ENCODE peak calls at places on chromosome 7, in eight cellular contexts. T is PC-3, J is cardiac muscle cell, B is mesothelial cell of epicardium, Y is Caco-2, R is heart left ventricle, U is H9, C is astrocyte. Z is an unnamed sample.

GRCh38 chr7:33845991-33846509 is 59.3 kb upstream of the BMPER start:
- DNase-seq in B (no peak), C (peak), R (no peak), T (peak), U (no peak), J (no peak), Y (no peak), Z (no peak)

GRCh38 chr7:46198691-46199090 is 277.6 kb upstream of the IGFBP3 start:
- DNase-seq in U (no peak), J (no peak), C (no peak), R (no peak), B (no peak), T (no peak), Y (no peak), Z (no peak)

GRCh38 chr7:104275900-104276299 is 52.5 kb upstream of the LHFPL3 start:
- DNase-seq in Y (no peak), U (no peak), T (peak), R (no peak), C (no peak), J (no peak), B (no peak), Z (no peak)

GRCh38 chr7:5484921-5485320 is 61.3 kb upstream of the TNRC18 start:
- DNase-seq in J (no peak), U (no peak), Y (no peak), R (no peak), C (no peak), B (no peak), T (no peak), Z (no peak)

GRCh38 chr7:105350906-105351305 is 37.8 kb downstream of the SRPK2 start:
- DNase-seq in Y (no peak), B (no peak), T (no peak), J (no peak), R (no peak), U (no peak), C (no peak), Z (no peak)

GRCh38 chr7:130994378-130995115 is 260.5 kb upstream of the KLF14 start:
- DNase-seq in C (peak), Y (no peak), R (peak), J (no peak), T (no peak), U (no peak), B (no peak), Z (no peak)

GRCh38 chr7:88967432-88967831 is 171.9 kb upstream of the TEX47 start:
- DNase-seq in C (no peak), U (no peak), T (no peak), J (no peak), Y (no peak), R (no peak), B (no peak), Z (no peak)

GRCh38 chr7:152709307-152710133 is 33.6 kb upstream of the XRCC2 start:
- DNase-seq in Y (no peak), J (no peak), C (peak), T (peak), U (no peak), B (no peak), R (no peak), Z (no peak)

GRCh38 chr7:31017036-31017747 is 34.9 kb upstream of the ADCYAP1R1 start:
- DNase-seq in T (no peak), Y (no peak), J (no peak), C (no peak), B (no peak), U (no peak), R (no peak), Z (no peak)

GRCh38 chr7:151137076-151137611 is 30.4 kb downstream of the GBX1 start:
- DNase-seq in C (no peak), T (no peak), R (peak), B (no peak), J (peak), U (no peak), Y (no peak), Z (no peak)

GRCh38 chr7:90692947-90693346 is 96.8 kb downstream of the CDK14 start:
- DNase-seq in Y (no peak), C (no peak), J (no peak), T (no peak), B (no peak), U (no peak), R (no peak), Z (no peak)

GRCh38 chr7:2840458-2840857 is 3.6 kb downstream of the GNA12 start:
- DNase-seq in U (no peak), B (no peak), R (no peak), J (no peak), C (no peak), Y (no peak), T (no peak), Z (no peak)

GRCh38 chr7:1763033-1763432 is 93.0 kb downstream of the ELFN1 start:
- DNase-seq in J (no peak), C (no peak), B (no peak), R (no peak), T (no peak), U (no peak), Y (no peak), Z (no peak)

GRCh38 chr7:148623586-148624282 is 33.2 kb downstream of the C7orf33 start:
- DNase-seq in T (peak), R (no peak), C (peak), B (no peak), J (no peak), Y (no peak), U (no peak), Z (no peak)

GRCh38 chr7:99365318-99366141 is 9.0 kb upstream of the ARPC1B start:
- DNase-seq in J (peak), U (peak), C (no peak), T (peak), Y (peak), B (no peak), R (no peak), Z (peak)

GRCh38 chr7:144908943-144909556 is 73.2 kb upstream of the TPK1 start:
- DNase-seq in U (peak), R (no peak), B (no peak), T (no peak), C (no peak), Y (peak), J (no peak), Z (no peak)

GRCh38 chr7:151837285-151838042 is 39.5 kb downstream of the PRKAG2 start:
- DNase-seq in C (no peak), J (peak), Y (no peak), B (no peak), T (no peak), R (no peak), U (peak), Z (no peak)

GRCh38 chr7:157405501-157405900 is 68.7 kb downstream of the DNAJB6 start:
- DNase-seq in T (no peak), U (no peak), R (no peak), C (no peak), J (no peak), B (no peak), Y (no peak), Z (no peak)

GRCh38 chr7:16695621-16696237 is 49.7 kb downstream of the BZW2 start:
- DNase-seq in C (peak), B (no peak), J (peak), Y (peak), U (no peak), R (no peak), T (peak), Z (no peak)

GRCh38 chr7:158887594-158887993 is 31.2 kb downstream of the DYNC2I1 start:
- DNase-seq in U (no peak), B (no peak), R (no peak), J (no peak), Y (no peak), T (no peak), C (no peak), Z (no peak)

GRCh38 chr7:158779061-158779992 is 50.0 kb downstream of the ESYT2 start:
- DNase-seq in T (no peak), R (no peak), J (no peak), U (no peak), Y (no peak), C (no peak), B (no peak), Z (no peak)

GRCh38 chr7:131109757-131110293 is 217.9 kb upstream of the MKLN1 start:
- DNase-seq in Y (peak), J (peak), B (peak), T (peak), C (peak), R (peak), U (peak), Z (peak)

GRCh38 chr7:133551471-133551870 is 298.6 kb downstream of the EXOC4 start:
- DNase-seq in B (no peak), U (no peak), T (no peak), Y (no peak), R (no peak), J (no peak), C (no peak), Z (no peak)

GRCh38 chr7:7209412-7210050 is 27.2 kb downstream of the C1GALT1 start:
- DNase-seq in U (no peak), R (no peak), J (no peak), T (no peak), C (no peak), B (no peak), Y (no peak), Z (no peak)

GRCh38 chr7:32357535-32358277 is 132.5 kb downstream of the LSM5 start:
- DNase-seq in R (no peak), Y (no peak), J (no peak), U (no peak), B (no peak), T (peak), C (no peak), Z (no peak)

GRCh38 chr7:117731455-117731854 is 141.8 kb downstream of the CTTNBP2 start:
- DNase-seq in J (no peak), R (no peak), C (no peak), Y (no peak), B (no peak), T (no peak), U (no peak), Z (peak)

GRCh38 chr7:131170440-131171105 is 157.1 kb upstream of the MKLN1 start:
- DNase-seq in B (no peak), T (no peak), C (peak), R (no peak), Y (no peak), J (peak), U (no peak), Z (peak)

GRCh38 chr7:157910446-157910845 is 573.6 kb downstream of the DNAJB6 start:
- DNase-seq in T (no peak), U (no peak), Y (no peak), R (no peak), B (no peak), J (no peak), C (no peak), Z (no peak)

GRCh38 chr7:28360739-28361138 is 51.6 kb upstream of the CREB5 start:
- DNase-seq in U (no peak), J (no peak), C (no peak), Y (peak), B (no peak), R (no peak), T (peak), Z (no peak)

GRCh38 chr7:28364082-28364481 is 48.2 kb upstream of the CREB5 start:
- DNase-seq in Y (no peak), R (no peak), T (peak), U (no peak), B (no peak), J (no peak), C (no peak), Z (no peak)

GRCh38 chr7:28358423-28358868 is 53.9 kb upstream of the CREB5 start:
- DNase-seq in T (peak), Y (no peak), U (no peak), J (no peak), B (no peak), C (peak), R (no peak), Z (no peak)

DNA sequence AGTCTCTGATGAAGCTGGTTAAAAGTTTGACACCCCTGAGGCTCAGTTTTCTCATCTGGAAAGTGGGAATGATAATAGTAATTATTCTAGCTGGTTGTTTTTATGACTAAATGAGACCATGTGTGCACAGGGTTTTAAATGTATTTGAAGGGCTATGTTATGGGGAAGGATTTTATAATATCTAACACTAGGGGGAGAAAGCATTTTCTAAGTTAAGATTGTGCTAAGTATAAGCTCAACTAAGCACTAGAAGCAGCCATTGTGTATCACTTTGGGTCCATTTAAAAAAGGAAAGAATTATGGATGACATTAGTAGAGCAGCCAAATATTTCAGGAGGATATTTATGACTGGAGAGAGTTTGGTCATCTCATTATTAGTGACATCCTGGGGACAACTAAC is 49.5 kb upstream of the CREB5 start:
- DNase-seq in Y (no peak), T (peak), B (no peak), J (no peak), U (no peak), C (no peak), R (no peak), Z (no peak)
- TF ChIP-seq CTCF in Y (peak), T (peak), B (no peak), J (peak), U (peak), C (peak), R (no peak), Z (no peak)

GRCh38 chr7:29145553-29146081 is 720 bp downstream of the CPVL start:
- DNase-seq in R (no peak), C (no peak), T (no peak), Y (peak), U (no peak), B (no peak), J (no peak), Z (no peak)

GRCh38 chr7:29147821-29148220 is 1.5 kb upstream of the CPVL start:
- DNase-seq in U (no peak), R (peak), C (no peak), Y (no peak), T (no peak), J (no peak), B (no peak), Z (no peak)

GRCh38 chr7:29146082-29146706 is at the start of gene CPVL:
- DNase-seq in B (no peak), J (peak), Y (peak), U (peak), T (peak), C (no peak), R (peak), Z (no peak)

GRCh38 chr7:29143698-29144203 is 2.6 kb downstream of the CPVL start:
- DNase-seq in J (no peak), T (no peak), U (no peak), B (no peak), Y (no peak), R (no peak), C (no peak), Z (no peak)

GRCh38 chr7:29146888-29147609 is 712 bp upstream of the CPVL start:
- DNase-seq in U (peak), J (peak), C (peak), Y (peak), T (peak), B (no peak), R (peak), Z (no peak)
- TF ChIP-seq CTCF in U (peak), J (no peak), C (no peak), Y (peak), T (peak), B (peak), R (no peak), Z (no peak)

GRCh38 chr7:108120943-108121342 is 9.2 kb downstream of the LAMB4 start:
- DNase-seq in U (no peak), T (no peak), R (no peak), C (no peak), J (no peak), Y (no peak), B (no peak), Z (no peak)

GRCh38 chr7:108122181-108122580 is 8.0 kb downstream of the LAMB4 start:
- DNase-seq in T (no peak), C (no peak), Y (no peak), J (no peak), U (no peak), R (no peak), B (no peak), Z (no peak)

GRCh38 chr7:108120196-108120595 is 10.0 kb downstream of the LAMB4 start:
- DNase-seq in J (no peak), U (no peak), Y (no peak), B (no peak), T (no peak), C (no peak), R (no peak), Z (no peak)

GRCh38 chr7:108114117-108114841 is 15.9 kb downstream of the LAMB4 start:
- DNase-seq in C (no peak), U (peak), Y (peak), J (peak), R (no peak), B (no peak), T (peak), Z (no peak)

GRCh38 chr7:108118959-108119358 is 11.2 kb downstream of the LAMB4 start:
- DNase-seq in T (no peak), J (no peak), C (no peak), B (no peak), R (no peak), U (no peak), Y (no peak), Z (no peak)
- TF ChIP-seq CTCF in T (no peak), J (no peak), C (peak), B (no peak), R (no peak), U (peak), Y (peak), Z (no peak)

GRCh38 chr7:19448091-19448490 is 260.7 kb downstream of the POLR1F start:
- DNase-seq in R (no peak), J (no peak), U (no peak), Y (no peak), B (no peak), T (no peak), C (no peak), Z (no peak)

GRCh38 chr7:19442016-19442785 is 266.6 kb downstream of the POLR1F start:
- DNase-seq in Y (peak), J (peak), B (no peak), U (peak), R (no peak), C (peak), T (peak), Z (peak)
- TF ChIP-seq CTCF in Y (no peak), J (peak), B (no peak), U (peak), R (no peak), C (peak), T (peak), Z (peak)

GRCh38 chr7:101699884-101700283 is 70.8 kb upstream of the MYL10 start:
- DNase-seq in B (no peak), R (no peak), Y (no peak), T (no peak), C (no peak), U (no peak), J (no peak), Z (no peak)

GRCh38 chr7:101705327-101705726 is 76.2 kb upstream of the MYL10 start:
- DNase-seq in T (peak), J (no peak), B (no peak), Y (no peak), R (no peak), C (no peak), U (no peak), Z (no peak)

GRCh38 chr7:101701153-101701794 is 72.2 kb upstream of the MYL10 start:
- DNase-seq in J (no peak), B (no peak), U (no peak), T (no peak), Y (no peak), C (no peak), R (no peak), Z (no peak)

GRCh38 chr7:101700424-101700823 is 71.3 kb upstream of the MYL10 start:
- DNase-seq in R (no peak), C (no peak), B (no peak), U (no peak), Y (no peak), J (no peak), T (peak), Z (no peak)

GRCh38 chr7:101702362-101702850 is 73.3 kb upstream of the MYL10 start:
- DNase-seq in B (no peak), C (no peak), T (peak), U (peak), R (no peak), J (no peak), Y (peak), Z (no peak)
- TF ChIP-seq CTCF in B (no peak), C (no peak), T (peak), U (peak), R (no peak), J (no peak), Y (no peak), Z (no peak)

GRCh38 chr7:116087291-116087690 is 56.7 kb upstream of the TFEC start:
- DNase-seq in B (no peak), U (no peak), C (no peak), R (no peak), Y (no peak), T (no peak), J (no peak), Z (no peak)
- TF ChIP-seq CTCF in B (no peak), U (no peak), C (no peak), R (no peak), Y (no peak), T (no peak), J (no peak), Z (no peak)

GRCh38 chr7:129635300-129636029 is 23.9 kb downstream of the NRF1 start:
- DNase-seq in U (peak), J (peak), T (peak), Y (peak), C (peak), R (peak), B (no peak), Z (peak)
- TF ChIP-seq CTCF in U (peak), J (peak), T (peak), Y (peak), C (peak), R (peak), B (peak), Z (peak)

DNA sequence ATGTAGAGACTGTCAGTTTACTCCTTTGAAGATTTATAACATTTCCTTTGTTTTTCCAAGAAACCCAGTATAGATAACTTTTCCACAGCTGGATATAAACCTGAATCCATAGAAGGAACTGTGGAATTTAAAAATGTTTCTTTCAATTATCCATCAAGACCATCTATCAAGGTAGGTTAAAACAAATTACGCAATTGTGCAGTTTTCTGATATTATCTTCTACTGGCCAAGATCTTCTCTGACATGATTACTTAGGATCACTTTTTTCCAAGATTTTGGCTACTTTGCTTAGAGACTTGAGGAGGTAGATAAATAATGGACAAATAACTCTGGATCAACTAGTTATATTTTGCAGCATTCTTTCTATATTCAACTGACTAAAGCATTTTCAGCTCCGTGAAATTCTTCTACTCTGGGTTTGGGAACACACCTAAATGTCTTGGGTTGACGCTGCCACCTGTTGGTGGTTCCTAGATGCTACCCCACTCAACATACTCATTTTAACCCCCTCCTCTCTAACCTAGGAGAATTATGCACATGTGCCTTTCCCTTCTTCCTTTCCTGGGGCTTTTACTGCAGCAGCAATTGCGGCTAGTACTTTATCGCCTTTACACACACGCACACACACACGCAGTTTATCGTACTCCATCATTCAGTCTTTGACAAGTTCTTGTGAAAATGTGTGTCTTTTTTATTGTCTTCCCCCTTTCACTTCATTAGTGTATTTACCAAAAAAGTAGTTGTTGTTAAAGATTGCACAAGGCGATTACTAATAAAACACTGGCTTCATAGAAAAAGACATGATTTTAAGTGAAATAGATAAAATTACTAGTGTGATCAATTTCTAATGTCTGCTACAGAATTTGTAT is 32.7 kb downstream of the ABCB5 start:
- DNase-seq in J (peak), B (no peak), R (no peak), T (peak), Y (peak), C (peak), U (peak), Z (no peak)
- TF ChIP-seq CTCF in J (peak), B (peak), R (no peak), T (peak), Y (peak), C (peak), U (peak), Z (no peak)

GRCh38 chr7:66198956-66199355 is 6.2 kb upstream of the TPST1 start:
- DNase-seq in J (no peak), B (no peak), T (no peak), R (no peak), U (no peak), C (no peak), Y (no peak), Z (no peak)
- TF ChIP-seq CTCF in J (no peak), B (no peak), T (no peak), R (no peak), U (no peak), C (no peak), Y (no peak), Z (no peak)

Z was measured in GM13976.